ENCODE peak calls at places on chromosomes 13 and 19, in six cellular contexts. U is ACHN; P is heart right ventricle; R is stromal cell of bone marrow; X is activated CD8-positive, alpha-beta memory T cell treated with anti-CD3 and anti-CD28 coated beads, Interleukin-2, amount 50 U/mL, for 4 hours; F is iris pigment epithelial cell. G is an unnamed sample.

GRCh38 chr13:36548129-36548528 is 115.8 kb downstream of the CCNA1 start:
- DNase-seq in F (no peak), P (peak), U (no peak), X (no peak), R (no peak), G (no peak)

GRCh38 chr19:30523791-30524190 is 151.6 kb downstream of the ZNF536 start:
- DNase-seq in X (no peak), F (no peak), R (no peak), U (no peak), P (no peak), G (no peak)

GRCh38 chr19:54325631-54326030 is 12.7 kb upstream of the LILRA5 start:
- DNase-seq in R (no peak), X (no peak), P (no peak), F (no peak), U (no peak), G (no peak)

GRCh38 chr19:43469160-43469480 is 3.7 kb upstream of the LYPD3 start:
- DNase-seq in P (no peak), X (no peak), R (no peak), U (no peak), F (no peak), G (no peak)

GRCh38 chr19:8702350-8702749 is 3.8 kb upstream of the ACTL9 start:
- DNase-seq in P (no peak), F (no peak), X (peak), U (no peak), R (no peak), G (no peak)

GRCh38 chr19:3494559-3494958 is 5.9 kb downstream of the DOHH start:
- DNase-seq in X (peak), U (no peak), P (no peak), F (no peak), R (no peak), G (no peak)

GRCh38 chr19:53971608-53972007 is 8.9 kb downstream of the CACNG8 start:
- DNase-seq in R (no peak), F (no peak), P (no peak), U (no peak), X (no peak), G (no peak)

GRCh38 chr13:34721631-34722144 is 220.4 kb upstream of the NBEA start:
- DNase-seq in P (no peak), U (no peak), R (no peak), F (no peak), X (no peak), G (no peak)

GRCh38 chr13:20525144-20525600 is 485 bp downstream of the CRYL1 start:
- DNase-seq in X (no peak), P (peak), R (no peak), U (peak), F (no peak), G (no peak)

GRCh38 chr13:97395437-97396136 is 38.4 kb upstream of the RAP2A start:
- DNase-seq in F (peak), R (peak), P (no peak), X (no peak), U (peak), G (no peak)

GRCh38 chr19:53183146-53183545 is 10.0 kb downstream of the ZNF665 start:
- DNase-seq in P (no peak), X (no peak), F (peak), U (no peak), R (no peak), G (no peak)

GRCh38 chr19:55069137-55069858 is 6.3 kb upstream of the RDH13 start:
- DNase-seq in R (no peak), F (peak), P (no peak), U (no peak), X (no peak), G (no peak)

GRCh38 chr13:86946734-86947133 is 724.4 kb upstream of the SLITRK5 start:
- DNase-seq in U (no peak), R (no peak), X (no peak), P (no peak), F (no peak), G (no peak)

GRCh38 chr19:35353635-35354034 is 4.6 kb upstream of the FFAR3 start:
- DNase-seq in R (no peak), X (peak), P (no peak), U (no peak), F (peak), G (no peak)

GRCh38 chr13:92355213-92355612 is 871.4 kb upstream of the GPC6 start:
- DNase-seq in F (peak), X (no peak), U (peak), R (no peak), P (no peak), G (no peak)

GRCh38 chr13:94548382-94549240 is 47.3 kb downstream of the TGDS start:
- DNase-seq in P (peak), R (peak), X (peak), U (peak), F (peak), G (no peak)

GRCh38 chr19:45492627-45493470 is 4.0 kb downstream of the RTN2 start:
- DNase-seq in R (no peak), F (peak), P (peak), U (no peak), X (no peak), G (no peak)

GRCh38 chr13:76860706-76861105 is 25.5 kb downstream of the KCTD12 start:
- DNase-seq in F (no peak), R (no peak), X (no peak), U (no peak), P (no peak), G (no peak)

GRCh38 chr19:13839938-13840750 is 36.8 kb upstream of the NANOS3 start:
- DNase-seq in R (no peak), P (peak), X (peak), U (peak), F (no peak), G (peak)